ENCODE peak calls at places on chromosomes 6 and 20, in six cellular contexts. W, L, Q, G, V and J are unnamed samples.
A peak's percentile ranks its signal among the peaks of the same experiment; 100 is the strongest.

GRCh38 chr6:148516116-148517016 is 173.7 kb downstream of the SASH1 start:
- DNase-seq in Q (no peak), G (no peak), V (no peak), W (no peak), L (no peak), J (no peak)

GRCh38 chr20:329851-330232 is 4.5 kb downstream of the SOX12 start:
- DNase-seq in L (no peak), W (no peak), Q (no peak), V (no peak), G (no peak), J (no peak)

GRCh38 chr20:36676701-36677421 is 30.9 kb upstream of the SLA2 start:
- DNase-seq in G (no peak), L (no peak), W (no peak), Q (no peak), V (no peak), J (no peak)

GRCh38 chr6:79872986-79873385 is 74.4 kb downstream of the ELOVL4 start:
- DNase-seq in L (no peak), W (peak; percentile 34), G (no peak), V (no peak), Q (no peak), J (peak; percentile 71)

GRCh38 chr6:113363866-113364265 is 493.3 kb upstream of the MARCKS start:
- DNase-seq in W (peak; percentile 61), V (no peak), G (no peak), Q (no peak), L (no peak), J (no peak)

GRCh38 chr6:90687751-90688380 is 101.0 kb upstream of the MAP3K7 start:
- DNase-seq in W (no peak), G (no peak), L (no peak), Q (no peak), V (no peak), J (no peak)

GRCh38 chr20:38833154-38833856 is 27.8 kb downstream of the PPP1R16B start:
- DNase-seq in L (no peak), V (no peak), Q (no peak), G (peak; percentile 38), W (no peak), J (no peak)

GRCh38 chr20:32507998-32508774 is 76.9 kb downstream of the NOL4L start:
- DNase-seq in L (no peak), W (no peak), G (no peak), V (no peak), Q (no peak), J (no peak)

GRCh38 chr6:43927525-43928210 is 157.7 kb downstream of the VEGFA start:
- DNase-seq in Q (no peak), V (peak; percentile 78), W (no peak), L (no peak), G (no peak), J (no peak)

GRCh38 chr6:6694368-6694780 is 105.9 kb downstream of the LY86 start:
- DNase-seq in L (no peak), Q (no peak), V (peak; percentile 32), G (no peak), W (no peak), J (no peak)
- TF ChIP-seq CTCF in L (no peak), Q (no peak), V (no peak), G (no peak), W (no peak), J (no peak)

GRCh38 chr6:17589402-17590116 is 10.5 kb upstream of the FAM8A1 start:
- DNase-seq in V (peak; percentile 59), W (peak; percentile 96), G (peak; percentile 58), L (no peak), Q (no peak), J (peak; percentile 81)
- TF ChIP-seq CTCF in V (no peak), W (no peak), G (no peak), L (no peak), Q (no peak), J (peak; percentile 8)

GRCh38 chr20:41317536-41318270 is at the start of gene ZHX3:
- DNase-seq in Q (peak; percentile 92), L (peak; percentile 99), V (peak; percentile 100), W (peak; percentile 83), G (peak; percentile 95), J (peak; percentile 97)
- TF ChIP-seq CTCF in Q (no peak), L (no peak), V (no peak), W (no peak), G (no peak), J (no peak)

DNA sequence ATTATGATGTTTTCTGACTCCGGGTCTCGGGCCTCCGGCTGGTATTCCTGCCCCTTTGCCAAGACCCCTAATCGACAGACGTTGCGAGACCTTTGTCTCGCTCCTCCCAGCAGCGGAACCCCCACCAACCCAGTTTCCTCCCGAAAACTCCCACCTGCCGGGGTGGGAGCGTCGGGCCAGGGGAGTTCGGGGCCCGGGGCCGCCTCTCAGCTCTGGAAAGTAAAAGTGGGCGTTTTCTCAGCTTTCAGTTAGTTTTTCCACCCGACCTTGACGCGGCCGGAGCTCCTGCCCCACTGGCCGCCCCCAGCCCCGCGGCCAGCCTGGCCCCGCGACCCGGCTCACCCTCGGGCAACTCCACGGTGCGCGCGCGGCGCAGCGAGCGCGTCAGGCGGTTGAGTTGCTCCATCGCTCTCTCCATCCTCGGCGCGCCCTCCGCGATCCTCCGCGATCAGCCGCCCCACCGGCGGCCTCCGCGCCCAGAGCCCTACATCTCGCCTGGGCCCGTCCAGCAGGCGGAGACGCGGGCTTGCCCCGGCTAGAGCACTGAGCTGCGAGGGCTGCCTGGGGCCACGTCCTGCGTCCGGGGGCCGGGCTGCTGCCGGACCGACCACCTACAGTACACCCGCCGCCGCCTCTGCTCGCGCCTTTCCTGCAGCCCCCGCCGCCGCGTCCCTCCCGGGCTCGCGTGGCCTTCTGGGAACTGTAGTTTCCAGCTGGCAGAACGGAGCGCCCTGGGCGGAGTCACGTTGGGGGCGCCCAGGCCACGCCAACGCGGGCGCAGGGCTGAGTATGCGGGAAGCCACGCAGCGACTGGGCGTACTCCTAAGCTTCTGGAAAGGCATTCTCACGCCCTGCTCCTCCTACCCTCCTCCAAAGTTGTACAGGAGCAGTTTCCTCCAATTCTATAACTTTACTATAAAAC is at the start of gene HACE1:
- DNase-seq in W (peak; percentile 80), L (peak; percentile 92), G (peak; percentile 89), V (peak; percentile 88), Q (peak; percentile 73), J (peak; percentile 88)
- TF ChIP-seq CTCF in W (no peak), L (peak; percentile 11), G (no peak), V (no peak), Q (peak; percentile 45), J (peak; percentile 1)

DNA sequence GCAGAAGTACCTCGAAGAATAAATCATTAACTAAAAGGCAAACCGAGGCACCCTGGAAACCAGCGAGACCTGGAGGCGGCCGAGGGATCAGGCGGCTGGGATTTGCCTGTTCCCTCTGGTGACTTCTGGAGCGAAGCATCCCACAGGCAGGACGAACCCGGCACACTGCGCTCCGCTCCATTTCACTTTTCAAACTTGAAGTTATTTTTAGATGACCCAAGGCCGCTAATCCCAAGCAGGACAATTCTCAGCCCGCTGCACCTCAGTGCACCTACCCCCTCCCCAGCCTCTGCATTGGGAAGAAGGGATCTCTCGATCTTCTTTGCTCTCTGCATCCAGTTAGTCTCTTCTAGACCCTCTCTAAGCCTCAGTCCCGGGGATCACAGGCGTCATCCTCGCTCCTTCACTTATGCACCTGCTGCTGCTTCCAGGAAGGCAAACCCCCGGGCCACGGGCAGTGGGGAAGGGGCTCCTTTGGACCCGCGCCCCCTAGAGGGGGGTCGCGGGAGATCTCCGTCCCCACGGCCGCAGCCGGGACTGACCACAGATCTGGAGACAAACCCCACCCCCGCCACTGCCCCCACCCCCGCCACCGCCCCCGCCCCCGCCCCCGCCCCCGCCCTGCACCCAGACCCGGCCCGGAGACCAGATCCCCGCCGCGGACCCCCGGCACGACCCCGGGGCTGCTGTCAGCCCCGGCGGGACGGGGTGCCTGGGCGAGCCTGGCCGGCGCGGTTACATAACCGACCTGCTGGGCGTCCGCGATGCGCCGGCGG is 636 bp downstream of the RCAN2 start:
- DNase-seq in V (peak; percentile 33), L (peak; percentile 35), Q (no peak), W (no peak), G (no peak), J (no peak)
- TF ChIP-seq CTCF in V (peak; percentile 51), L (peak; percentile 24), Q (no peak), W (no peak), G (no peak), J (no peak)